ENCODE peak calls at places on chromosome 20, in eight cellular contexts. L is stimulated activated CD8-positive, alpha-beta memory T cell treated with anti-CD3 and anti-CD28 coated beads, Interleukin-15, amount 100 ng/mL, for 48 hours; X is putamen; E is activated CD4-positive, alpha-beta T cell treated with anti-CD3 and anti-CD28 coated beads, Interleukin-2, amount 50 U/mL, for 1 hour; R is effector memory CD4-positive, alpha-beta T cell; O is G401; N is EL; D is ovary. G is an unnamed sample.

GRCh38 chr20:57811373-57812020 is 101.7 kb upstream of the PMEPA1 start:
- DNase-seq in L (no peak), X (no peak), E (no peak), R (no peak), O (no peak), N (no peak), D (no peak), G (no peak)

GRCh38 chr20:38032585-38033329 is 499 bp downstream of the TTI1 start:
- DNase-seq in L (peak), X (no peak), E (no peak), R (no peak), O (no peak), N (no peak), D (no peak), G (no peak)

GRCh38 chr20:50528129-50528528 is 17.9 kb downstream of the PTPN1 start:
- DNase-seq in L (no peak), X (no peak), E (no peak), R (no peak), O (no peak), N (no peak), D (no peak), G (no peak)

GRCh38 chr20:39574061-39574460 is 611.9 kb downstream of the DHX35 start:
- DNase-seq in L (no peak), X (no peak), E (no peak), R (no peak), O (no peak), N (no peak), D (no peak), G (no peak)

GRCh38 chr20:60271597-60271996 is 313.4 kb downstream of the CDH26 start:
- DNase-seq in L (no peak), X (no peak), E (no peak), R (no peak), O (peak), N (no peak), D (no peak), G (peak)

GRCh38 chr20:47274449-47275108 is 81.9 kb downstream of the ZMYND8 start:
- DNase-seq in L (peak), X (no peak), E (no peak), R (no peak), O (no peak), N (peak), D (no peak), G (no peak)

GRCh38 chr20:37627060-37627766 is 66.6 kb upstream of the CTNNBL1 start:
- DNase-seq in L (no peak), X (peak), E (peak), R (no peak), O (no peak), N (peak), D (no peak), G (peak)

GRCh38 chr20:2750343-2751251 is 49.8 kb downstream of the CPXM1 start:
- DNase-seq in L (no peak), X (no peak), E (no peak), R (no peak), O (no peak), N (peak), D (peak), G (no peak)

GRCh38 chr20:41352666-41353065 is 12.0 kb downstream of the LPIN3 start:
- DNase-seq in L (no peak), X (no peak), E (no peak), R (no peak), O (no peak), N (no peak), D (no peak), G (peak)

GRCh38 chr20:58188496-58188895 is 40.0 kb downstream of the ANKRD60 start:
- DNase-seq in L (no peak), X (no peak), E (no peak), R (no peak), O (no peak), N (no peak), D (no peak), G (no peak)

GRCh38 chr20:4681971-4682370 is 39.7 kb upstream of the PRND start:
- DNase-seq in L (no peak), X (no peak), E (no peak), R (no peak), O (peak), N (peak), D (no peak), G (peak)

GRCh38 chr20:23128461-23129125 is 42.5 kb upstream of the CD93 start:
- DNase-seq in L (no peak), X (no peak), E (no peak), R (no peak), O (no peak), N (no peak), D (no peak), G (no peak)

GRCh38 chr20:47694021-47694818 is 91.1 kb downstream of the SULF2 start:
- DNase-seq in L (no peak), X (no peak), E (no peak), R (no peak), O (no peak), N (no peak), D (no peak), G (no peak)

GRCh38 chr20:62382306-62383198 is 4.4 kb upstream of the RPS21 start:
- DNase-seq in L (peak), X (peak), E (peak), R (peak), O (peak), N (peak), D (peak), G (peak)

GRCh38 chr20:32483351-32484220 is 101.5 kb downstream of the NOL4L start:
- DNase-seq in L (peak), X (peak), E (peak), R (peak), O (no peak), N (peak), D (peak), G (peak)

GRCh38 chr20:21613512-21613911 is 92.0 kb upstream of the PAX1 start:
- DNase-seq in L (no peak), X (no peak), E (no peak), R (no peak), O (no peak), N (no peak), D (no peak), G (no peak)

GRCh38 chr20:23440004-23440403 is 519 bp downstream of the CSTL1 start:
- DNase-seq in L (no peak), X (no peak), E (no peak), R (no peak), O (no peak), N (no peak), D (no peak), G (no peak)

GRCh38 chr20:37773260-37773825 is 79.5 kb downstream of the CTNNBL1 start:
- DNase-seq in L (no peak), X (peak), E (no peak), R (no peak), O (no peak), N (no peak), D (no peak), G (no peak)